ENCODE peak calls at places on chromosomes 12 and 14, in eight cellular contexts. One of them, this sample, is unnamed.

GRCh38 chr14:39768579-39768978 is 336.3 kb upstream of the FBXO33 start:
- DNase-seq in GM20000: no peak
- DNase-seq in GM10248: no peak
- DNase-seq in fibroblast of lung: no peak
- DNase-seq in HCT116: no peak
- DNase-seq in WERI-Rb-1: no peak
- DNase-seq in lower lobe of right lung: no peak
- DNase-seq in cardiac fibroblast: no peak
- DNase-seq in this sample: no peak

GRCh38 chr12:75505706-75506312 is 5.6 kb downstream of the KRR1 start:
- DNase-seq in cardiac fibroblast: peak
- DNase-seq in lower lobe of right lung: no peak
- DNase-seq in GM10248: no peak
- DNase-seq in GM20000: no peak
- DNase-seq in fibroblast of lung: no peak
- DNase-seq in HCT116: no peak
- DNase-seq in WERI-Rb-1: no peak
- DNase-seq in this sample: no peak

GRCh38 chr14:33580221-33580749 is 370.6 kb downstream of the EGLN3 start:
- DNase-seq in GM20000: no peak
- DNase-seq in WERI-Rb-1: no peak
- DNase-seq in HCT116: no peak
- DNase-seq in cardiac fibroblast: no peak
- DNase-seq in fibroblast of lung: no peak
- DNase-seq in lower lobe of right lung: no peak
- DNase-seq in GM10248: no peak
- DNase-seq in this sample: no peak

GRCh38 chr12:26121841-26122680 is 2.8 kb downstream of the BHLHE41 start:
- DNase-seq in lower lobe of right lung: peak
- DNase-seq in cardiac fibroblast: peak
- DNase-seq in WERI-Rb-1: peak
- DNase-seq in GM10248: peak
- DNase-seq in fibroblast of lung: peak
- DNase-seq in HCT116: no peak
- DNase-seq in GM20000: peak
- DNase-seq in this sample: peak

GRCh38 chr12:30725739-30726138 is 29.0 kb downstream of the CAPRIN2 start:
- DNase-seq in HCT116: peak
- DNase-seq in cardiac fibroblast: peak
- DNase-seq in WERI-Rb-1: no peak
- DNase-seq in GM10248: no peak
- DNase-seq in GM20000: no peak
- DNase-seq in fibroblast of lung: peak
- DNase-seq in lower lobe of right lung: no peak
- DNase-seq in this sample: no peak

GRCh38 chr12:11433664-11434063 is 38.3 kb upstream of the PRB2 start:
- DNase-seq in WERI-Rb-1: no peak
- DNase-seq in fibroblast of lung: no peak
- DNase-seq in HCT116: no peak
- DNase-seq in GM10248: no peak
- DNase-seq in lower lobe of right lung: no peak
- DNase-seq in cardiac fibroblast: no peak
- DNase-seq in GM20000: no peak
- DNase-seq in this sample: no peak

GRCh38 chr12:59787610-59788009 is 191.8 kb downstream of the SLC16A7 start:
- DNase-seq in WERI-Rb-1: no peak
- DNase-seq in HCT116: no peak
- DNase-seq in GM10248: no peak
- DNase-seq in fibroblast of lung: no peak
- DNase-seq in lower lobe of right lung: no peak
- DNase-seq in GM20000: no peak
- DNase-seq in cardiac fibroblast: no peak
- DNase-seq in this sample: no peak

GRCh38 chr12:53485955-53486729 is 13.1 kb downstream of the MAP3K12 start:
- DNase-seq in cardiac fibroblast: no peak
- DNase-seq in fibroblast of lung: no peak
- DNase-seq in GM10248: no peak
- DNase-seq in WERI-Rb-1: no peak
- DNase-seq in lower lobe of right lung: no peak
- DNase-seq in GM20000: no peak
- DNase-seq in HCT116: no peak
- DNase-seq in this sample: no peak

GRCh38 chr12:13223941-13224340 is 27.4 kb downstream of the EMP1 start:
- DNase-seq in WERI-Rb-1: no peak
- DNase-seq in GM20000: no peak
- DNase-seq in GM10248: no peak
- DNase-seq in fibroblast of lung: peak
- DNase-seq in lower lobe of right lung: no peak
- DNase-seq in HCT116: no peak
- DNase-seq in cardiac fibroblast: peak
- DNase-seq in this sample: no peak

GRCh38 chr12:26319511-26319910 is 124.1 kb downstream of the SSPN start:
- DNase-seq in lower lobe of right lung: peak
- DNase-seq in fibroblast of lung: peak
- DNase-seq in GM10248: no peak
- DNase-seq in cardiac fibroblast: peak
- DNase-seq in HCT116: no peak
- DNase-seq in WERI-Rb-1: no peak
- DNase-seq in GM20000: no peak
- DNase-seq in this sample: no peak

GRCh38 chr14:61103541-61104339 is 122.7 kb downstream of the SLC38A6 start:
- DNase-seq in fibroblast of lung: peak
- DNase-seq in HCT116: peak
- DNase-seq in WERI-Rb-1: peak
- DNase-seq in GM10248: peak
- DNase-seq in lower lobe of right lung: no peak
- DNase-seq in GM20000: peak
- DNase-seq in cardiac fibroblast: peak
- DNase-seq in this sample: peak

GRCh38 chr14:37251778-37252177 is 54.0 kb downstream of the MIPOL1 start:
- DNase-seq in HCT116: no peak
- DNase-seq in lower lobe of right lung: no peak
- DNase-seq in GM20000: no peak
- DNase-seq in cardiac fibroblast: no peak
- DNase-seq in fibroblast of lung: no peak
- DNase-seq in GM10248: no peak
- DNase-seq in WERI-Rb-1: no peak
- DNase-seq in this sample: no peak

GRCh38 chr12:104490850-104491249 is 34.1 kb downstream of the CHST11 start:
- DNase-seq in WERI-Rb-1: no peak
- DNase-seq in HCT116: no peak
- DNase-seq in fibroblast of lung: no peak
- DNase-seq in GM20000: no peak
- DNase-seq in cardiac fibroblast: no peak
- DNase-seq in lower lobe of right lung: no peak
- DNase-seq in GM10248: no peak
- DNase-seq in this sample: no peak

GRCh38 chr12:31234955-31235867 is 90.7 kb downstream of the SINHCAF start:
- DNase-seq in GM20000: no peak
- DNase-seq in cardiac fibroblast: peak
- DNase-seq in fibroblast of lung: peak
- DNase-seq in lower lobe of right lung: peak
- DNase-seq in HCT116: peak
- DNase-seq in WERI-Rb-1: peak
- DNase-seq in GM10248: no peak
- DNase-seq in this sample: no peak

DNA sequence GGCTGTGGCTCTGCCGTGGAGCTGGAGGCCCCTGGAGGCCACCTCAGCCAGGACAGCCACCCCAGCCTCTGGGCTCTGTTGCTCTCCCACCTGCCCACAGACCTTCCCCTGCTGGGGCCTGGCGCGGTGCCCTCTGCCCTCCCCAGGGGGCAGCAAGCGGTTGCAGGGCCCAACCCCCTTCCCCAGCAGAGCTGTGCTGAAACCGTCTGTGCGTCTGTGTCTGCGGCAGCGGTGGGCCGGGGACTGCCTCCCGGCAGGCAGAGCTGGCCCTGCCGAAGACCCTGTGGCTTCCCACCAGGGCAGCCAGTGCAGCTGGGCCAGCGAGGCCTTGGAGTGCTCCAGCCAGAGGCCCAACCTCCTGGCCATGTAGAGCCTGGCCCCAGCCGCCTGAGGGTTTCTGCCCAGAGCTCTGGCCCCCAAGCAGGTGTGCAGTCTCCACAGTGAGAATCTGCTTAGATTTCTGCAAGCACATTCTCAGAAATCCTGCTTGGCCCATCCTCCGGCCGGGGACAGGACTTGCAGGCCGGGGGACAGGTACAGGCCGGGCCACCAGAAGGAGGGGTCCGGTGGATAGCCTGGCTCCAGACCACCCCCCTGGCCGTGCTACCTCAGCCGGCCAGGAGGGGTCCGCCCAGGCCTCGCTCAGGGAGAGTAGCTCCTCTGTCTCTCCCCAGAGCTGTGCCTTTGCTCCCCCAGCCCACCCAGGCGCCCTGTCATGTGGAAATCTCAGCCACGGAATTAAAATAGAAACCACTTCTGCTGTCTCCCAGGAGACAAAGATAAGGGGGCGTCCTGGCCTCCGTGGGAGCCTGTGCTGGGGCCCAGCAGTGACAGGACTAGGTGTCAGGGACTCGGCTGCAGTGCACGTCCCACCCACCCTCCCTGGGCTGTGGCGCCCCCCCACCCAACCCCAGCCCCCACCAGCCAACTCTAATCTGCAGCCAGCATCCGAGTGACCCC is 3.5 kb upstream of the CRIP2 start:
- DNase-seq in GM20000: no peak
- DNase-seq in WERI-Rb-1: no peak
- DNase-seq in HCT116: no peak
- DNase-seq in fibroblast of lung: no peak
- DNase-seq in GM10248: no peak
- DNase-seq in lower lobe of right lung: no peak
- DNase-seq in cardiac fibroblast: no peak
- DNase-seq in this sample: no peak
- TF ChIP-seq CTCF in GM20000: no peak
- TF ChIP-seq CTCF in WERI-Rb-1: peak
- TF ChIP-seq CTCF in HCT116: no peak
- TF ChIP-seq CTCF in fibroblast of lung: no peak
- TF ChIP-seq CTCF in GM10248: no peak
- TF ChIP-seq CTCF in lower lobe of right lung: no peak
- TF ChIP-seq CTCF in cardiac fibroblast: peak
- TF ChIP-seq CTCF in this sample: no peak

GRCh38 chr12:6751767-6752166 is 1.2 kb downstream of the MLF2 start:
- DNase-seq in HCT116: no peak
- DNase-seq in lower lobe of right lung: no peak
- DNase-seq in GM20000: no peak
- DNase-seq in fibroblast of lung: no peak
- DNase-seq in WERI-Rb-1: no peak
- DNase-seq in GM10248: no peak
- DNase-seq in cardiac fibroblast: no peak
- DNase-seq in this sample: no peak

GRCh38 chr12:6753772-6754356 is 923 bp upstream of the MLF2 start:
- DNase-seq in WERI-Rb-1: no peak
- DNase-seq in cardiac fibroblast: no peak
- DNase-seq in fibroblast of lung: no peak
- DNase-seq in GM10248: no peak
- DNase-seq in HCT116: no peak
- DNase-seq in lower lobe of right lung: no peak
- DNase-seq in GM20000: no peak
- DNase-seq in this sample: no peak

GRCh38 chr12:6754406-6754805 is 1.5 kb upstream of the MLF2 start:
- DNase-seq in GM20000: no peak
- DNase-seq in fibroblast of lung: no peak
- DNase-seq in lower lobe of right lung: no peak
- DNase-seq in WERI-Rb-1: no peak
- DNase-seq in HCT116: no peak
- DNase-seq in cardiac fibroblast: no peak
- DNase-seq in GM10248: no peak
- DNase-seq in this sample: no peak

GRCh38 chr12:6752181-6752930 is 585 bp downstream of the MLF2 start:
- DNase-seq in GM20000: no peak
- DNase-seq in HCT116: no peak
- DNase-seq in fibroblast of lung: peak
- DNase-seq in WERI-Rb-1: peak
- DNase-seq in GM10248: peak
- DNase-seq in lower lobe of right lung: no peak
- DNase-seq in cardiac fibroblast: peak
- DNase-seq in this sample: peak

GRCh38 chr12:6752931-6753771 is at the start of gene MLF2:
- DNase-seq in fibroblast of lung: peak
- DNase-seq in cardiac fibroblast: peak
- DNase-seq in WERI-Rb-1: peak
- DNase-seq in HCT116: peak
- DNase-seq in GM10248: peak
- DNase-seq in GM20000: peak
- DNase-seq in lower lobe of right lung: peak
- DNase-seq in this sample: peak
- TF ChIP-seq CTCF in fibroblast of lung: no peak
- TF ChIP-seq CTCF in cardiac fibroblast: no peak
- TF ChIP-seq CTCF in WERI-Rb-1: peak
- TF ChIP-seq CTCF in HCT116: no peak
- TF ChIP-seq CTCF in GM10248: peak
- TF ChIP-seq CTCF in GM20000: peak
- TF ChIP-seq CTCF in lower lobe of right lung: no peak
- TF ChIP-seq CTCF in this sample: no peak

GRCh38 chr14:103503296-103503695 is 19.3 kb downstream of the CKB start:
- DNase-seq in cardiac fibroblast: no peak
- DNase-seq in GM20000: peak
- DNase-seq in GM10248: peak
- DNase-seq in WERI-Rb-1: no peak
- DNase-seq in lower lobe of right lung: no peak
- DNase-seq in fibroblast of lung: no peak
- DNase-seq in HCT116: no peak
- DNase-seq in this sample: no peak

GRCh38 chr14:103501921-103502669 is 20.5 kb downstream of the CKB start:
- DNase-seq in lower lobe of right lung: no peak
- DNase-seq in cardiac fibroblast: no peak
- DNase-seq in GM10248: no peak
- DNase-seq in GM20000: no peak
- DNase-seq in fibroblast of lung: no peak
- DNase-seq in HCT116: no peak
- DNase-seq in WERI-Rb-1: no peak
- DNase-seq in this sample: no peak

GRCh38 chr14:103507751-103508150 is 14.9 kb downstream of the CKB start:
- DNase-seq in fibroblast of lung: no peak
- DNase-seq in GM10248: no peak
- DNase-seq in lower lobe of right lung: no peak
- DNase-seq in cardiac fibroblast: no peak
- DNase-seq in HCT116: no peak
- DNase-seq in WERI-Rb-1: no peak
- DNase-seq in GM20000: peak
- DNase-seq in this sample: no peak

GRCh38 chr14:103502877-103503276 is 19.8 kb downstream of the CKB start:
- DNase-seq in cardiac fibroblast: no peak
- DNase-seq in WERI-Rb-1: no peak
- DNase-seq in lower lobe of right lung: no peak
- DNase-seq in GM20000: no peak
- DNase-seq in HCT116: no peak
- DNase-seq in GM10248: no peak
- DNase-seq in fibroblast of lung: no peak
- DNase-seq in this sample: no peak

GRCh38 chr14:103504991-103505565 is 17.6 kb downstream of the CKB start:
- DNase-seq in GM20000: no peak
- DNase-seq in fibroblast of lung: no peak
- DNase-seq in HCT116: no peak
- DNase-seq in GM10248: no peak
- DNase-seq in cardiac fibroblast: no peak
- DNase-seq in lower lobe of right lung: no peak
- DNase-seq in WERI-Rb-1: no peak
- DNase-seq in this sample: no peak
- TF ChIP-seq CTCF in GM20000: no peak
- TF ChIP-seq CTCF in fibroblast of lung: no peak
- TF ChIP-seq CTCF in HCT116: no peak
- TF ChIP-seq CTCF in GM10248: no peak
- TF ChIP-seq CTCF in cardiac fibroblast: peak
- TF ChIP-seq CTCF in lower lobe of right lung: no peak
- TF ChIP-seq CTCF in WERI-Rb-1: peak
- TF ChIP-seq CTCF in this sample: no peak

GRCh38 chr12:3141339-3142321 is 64.5 kb downstream of the TSPAN9 start:
- DNase-seq in GM10248: no peak
- DNase-seq in lower lobe of right lung: no peak
- DNase-seq in cardiac fibroblast: no peak
- DNase-seq in WERI-Rb-1: peak
- DNase-seq in HCT116: no peak
- DNase-seq in fibroblast of lung: no peak
- DNase-seq in GM20000: no peak
- DNase-seq in this sample: no peak
- TF ChIP-seq CTCF in GM10248: no peak
- TF ChIP-seq CTCF in lower lobe of right lung: no peak
- TF ChIP-seq CTCF in cardiac fibroblast: no peak
- TF ChIP-seq CTCF in WERI-Rb-1: peak
- TF ChIP-seq CTCF in HCT116: no peak
- TF ChIP-seq CTCF in fibroblast of lung: no peak
- TF ChIP-seq CTCF in GM20000: no peak
- TF ChIP-seq CTCF in this sample: no peak

This sample was measured in CD14-positive monocyte.